ENCODE peak calls at places on chromosomes 2 and 18, in five cellular contexts. E is mesendoderm, K is neuronal stem cell, N is IMR-90, V is H1. Z is an unnamed sample.

GRCh38 chr2:99867690-99868089 is 274.7 kb downstream of the AFF3 start:
- DNase-seq in K (no peak), N (peak), E (peak), V (no peak), Z (peak)

GRCh38 chr18:3703732-3704176 is 253.8 kb downstream of the TGIF1 start:
- DNase-seq in E (peak), V (no peak), N (peak), K (peak), Z (peak)

GRCh38 chr2:221334466-221334865 is 237.6 kb downstream of the EPHA4 start:
- DNase-seq in K (no peak), V (no peak), N (no peak), E (no peak), Z (no peak)

GRCh38 chr2:23988371-23988770 is 21.5 kb upstream of the MFSD2B start:
- DNase-seq in E (no peak), V (no peak), K (no peak), N (peak), Z (no peak)

GRCh38 chr2:169366066-169366465 is 3.7 kb upstream of the LRP2 start:
- DNase-seq in E (no peak), N (peak), K (no peak), V (no peak), Z (no peak)

GRCh38 chr2:196750977-196751631 is 48.4 kb downstream of the GTF3C3 start:
- DNase-seq in E (peak), V (peak), K (peak), N (peak), Z (peak)

GRCh38 chr2:42328148-42328833 is 32.7 kb downstream of the COX7A2L start:
- DNase-seq in E (no peak), V (no peak), K (no peak), N (peak), Z (peak)

GRCh38 chr2:212032032-212032431 is 506.6 kb downstream of the ERBB4 start:
- DNase-seq in K (no peak), N (peak), E (no peak), V (no peak), Z (peak)

GRCh38 chr2:127104881-127105655 is 1.9 kb downstream of the BIN1 start:
- DNase-seq in K (no peak), N (no peak), V (no peak), E (peak), Z (peak)

GRCh38 chr2:136057023-136057801 is 60.7 kb downstream of the CXCR4 start:
- DNase-seq in V (no peak), N (no peak), E (no peak), K (no peak), Z (no peak)

GRCh38 chr2:113910110-113910717 is 20.3 kb downstream of the ACTR3 start:
- DNase-seq in K (no peak), V (no peak), E (peak), N (peak), Z (peak)

GRCh38 chr2:196063773-196064172 is 4.9 kb downstream of the DNAH7 start:
- DNase-seq in N (no peak), E (no peak), K (no peak), V (no peak), Z (no peak)

GRCh38 chr2:28155627-28156026 is 237.0 kb upstream of the FOSL2 start:
- DNase-seq in K (no peak), V (no peak), N (no peak), E (peak), Z (no peak)

GRCh38 chr2:135985826-135986393 is 484 bp upstream of the DARS1 start:
- DNase-seq in K (no peak), N (no peak), V (no peak), E (no peak), Z (no peak)

GRCh38 chr2:218311543-218311884 is 19.2 kb upstream of the TMBIM1 start:
- DNase-seq in V (no peak), K (no peak), E (peak), N (no peak), Z (no peak)

GRCh38 chr18:58351776-58352175 is 277.1 kb downstream of the ALPK2 start:
- DNase-seq in E (no peak), N (no peak), K (no peak), V (no peak), Z (no peak)
- H3K4me2 ChIP-seq in E (no peak), N (no peak), K (no peak), V (no peak), Z (no peak)

GRCh38 chr18:48155856-48156255 is 225.4 kb upstream of the SMAD2 start:
- DNase-seq in V (no peak), E (no peak), K (no peak), N (no peak), Z (no peak)
- H3K4me3 ChIP-seq in V (no peak), E (no peak), K (no peak), N (no peak), Z (no peak)

DNA sequence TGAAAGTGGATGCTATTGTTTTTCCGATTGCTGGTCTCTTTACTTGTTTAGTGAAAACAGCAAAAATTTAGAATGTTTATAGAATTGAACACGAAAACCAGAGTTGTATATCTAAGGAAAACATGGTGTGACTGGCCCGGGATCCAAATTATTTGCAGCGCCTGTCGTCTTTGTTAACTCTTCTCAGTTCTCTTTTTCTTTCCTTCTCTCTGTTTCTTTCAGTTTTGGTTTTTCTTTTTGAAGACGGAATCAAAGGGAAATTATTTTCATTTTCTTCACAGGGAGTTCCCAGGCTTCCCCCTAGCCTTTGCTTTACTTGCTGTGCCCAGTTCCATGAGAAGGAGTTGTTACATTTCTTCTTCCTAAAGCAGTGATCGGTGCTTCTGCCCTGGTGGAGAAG is 76.0 kb downstream of the AGAP1 start:
- DNase-seq in V (no peak), E (no peak), N (no peak), K (no peak), Z (no peak)
- H2BK15ac ChIP-seq in V (peak), E (no peak), N (no peak), K (no peak), Z (no peak)

DNA sequence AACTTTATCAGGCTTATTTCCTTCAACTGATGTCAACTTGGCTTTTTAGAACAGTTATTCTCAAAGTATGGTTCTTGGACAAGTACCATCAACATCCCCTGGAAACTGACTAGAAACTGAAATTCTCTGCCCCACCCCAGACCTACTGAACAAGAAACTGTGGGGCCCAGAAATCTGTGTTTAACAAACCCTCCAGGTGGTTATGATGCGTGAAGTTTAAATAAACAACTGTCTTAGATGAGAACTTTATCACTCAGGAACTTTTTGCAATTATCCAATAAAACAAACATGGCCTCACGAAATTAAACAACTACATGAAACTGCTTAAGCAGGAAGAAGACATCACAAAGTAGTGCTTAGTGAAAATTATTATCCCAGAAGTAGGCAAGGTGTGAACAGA is 4.4 kb downstream of the HIBCH start:
- DNase-seq in V (no peak), E (no peak), K (no peak), N (no peak), Z (no peak)
- H3K4me2 ChIP-seq in V (no peak), E (no peak), K (no peak), N (peak), Z (no peak)